ENCODE peak calls at places on chromosomes 7 and 10, in five cellular contexts. W, S, N, X and D are unnamed samples.

GRCh38 chr10:21649441-21649872 is 115.4 kb downstream of the MLLT10 start:
- DNase-seq in X (no peak), S (no peak), W (no peak), N (peak), D (no peak)

GRCh38 chr10:12969951-12970350 is 31.6 kb downstream of the CCDC3 start:
- DNase-seq in N (peak), W (no peak), X (no peak), S (no peak), D (no peak)

GRCh38 chr10:128009357-128009756 is 102.5 kb downstream of the PTPRE start:
- DNase-seq in X (no peak), W (no peak), S (no peak), N (no peak), D (no peak)

GRCh38 chr7:5662776-5663175 is 118.7 kb downstream of the RNF216 start:
- DNase-seq in N (no peak), S (no peak), W (no peak), X (no peak), D (no peak)

GRCh38 chr10:15166325-15166724 is 2.2 kb downstream of the NMT2 start:
- DNase-seq in N (peak), W (no peak), S (no peak), X (no peak), D (no peak)

GRCh38 chr7:88401009-88401623 is 94.4 kb upstream of the STEAP4 start:
- DNase-seq in X (no peak), W (no peak), S (no peak), N (no peak), D (no peak)

GRCh38 chr7:27277628-27278027 is 35.0 kb downstream of the EVX1 start:
- DNase-seq in W (no peak), S (no peak), N (peak), X (no peak), D (no peak)

GRCh38 chr7:64602518-64602917 is 39.6 kb upstream of the ZNF680 start:
- DNase-seq in W (no peak), S (no peak), N (peak), X (no peak), D (no peak)

GRCh38 chr10:93413252-93413689 is 68.9 kb downstream of the MYOF start:
- DNase-seq in S (no peak), X (peak), W (peak), N (no peak), D (no peak)

GRCh38 chr7:107661081-107661864 is 645 bp downstream of the SLC26A4 start:
- DNase-seq in S (peak), X (peak), N (peak), W (peak), D (no peak)

GRCh38 chr7:143245123-143245522 is 18.1 kb upstream of the GSTK1 start:
- DNase-seq in S (no peak), X (no peak), N (peak), W (no peak), D (no peak)

GRCh38 chr7:66250711-66251110 is 45.6 kb downstream of the TPST1 start:
- DNase-seq in S (no peak), X (no peak), W (no peak), N (peak), D (no peak)

GRCh38 chr7:157644946-157645345 is 308.1 kb downstream of the DNAJB6 start:
- DNase-seq in N (no peak), W (no peak), X (no peak), S (no peak), D (no peak)

GRCh38 chr10:105827133-105827532 is 1186.0 kb downstream of the SORCS3 start:
- DNase-seq in X (no peak), S (no peak), N (no peak), W (no peak), D (no peak)

GRCh38 chr10:5565671-5566581 is 41.2 kb downstream of the CALML3 start:
- DNase-seq in X (no peak), W (no peak), S (peak), N (no peak), D (no peak)

GRCh38 chr7:143003393-143004051 is 23.4 kb downstream of the OR9A2 start:
- DNase-seq in S (no peak), N (peak), X (peak), W (peak), D (no peak)

GRCh38 chr10:112290054-112290373 is 6.8 kb downstream of the TECTB start:
- DNase-seq in W (no peak), S (no peak), N (no peak), X (no peak), D (no peak)

GRCh38 chr10:88399240-88399639 is 183.9 kb downstream of the RNLS start:
- DNase-seq in X (no peak), N (no peak), W (no peak), S (no peak), D (no peak)

GRCh38 chr10:79018591-79019011 is 50.2 kb upstream of the ZMIZ1 start:
- DNase-seq in S (no peak), W (no peak), N (no peak), X (no peak), D (no peak)

GRCh38 chr10:95260909-95261552 is 29.8 kb downstream of the PDLIM1 start:
- DNase-seq in X (no peak), N (peak), W (no peak), S (no peak), D (no peak)

GRCh38 chr10:87775766-87776165 is 42.3 kb downstream of the ATAD1 start:
- DNase-seq in X (no peak), W (no peak), S (no peak), N (peak), D (no peak)